ENCODE peak calls at places on chromosome 20, in seven cellular contexts. Q is spleen, L is HepG2, T is transverse colon, S is breast epithelium, N is upper lobe of left lung, R is stomach. B is an unnamed sample.

GRCh38 chr20:17226410-17227198 is at the start of gene PCSK2:
- DNase-seq in R (peak; percentile 34), T (peak; percentile 12), S (no peak), N (peak; percentile 91), Q (peak; percentile 51), L (no peak), B (no peak)

GRCh38 chr20:38302721-38303120 is 1.2 kb upstream of the BPI start:
- DNase-seq in N (no peak), L (no peak), Q (peak; percentile 77), R (no peak), T (no peak), S (no peak), B (no peak)

GRCh38 chr20:23446505-23446904 is 6.2 kb downstream of the CST11 start:
- DNase-seq in S (no peak), N (peak; percentile 33), T (peak; percentile 66), R (peak; percentile 69), Q (peak; percentile 71), L (peak; percentile 82), B (peak; percentile 27)

GRCh38 chr20:58306421-58307261 is 2.9 kb upstream of the RAB22A start:
- DNase-seq in T (peak; percentile 46), S (no peak), N (no peak), Q (peak; percentile 86), R (peak; percentile 62), L (peak; percentile 37), B (no peak)

GRCh38 chr20:11453430-11453829 is 464.3 kb upstream of the BTBD3 start:
- DNase-seq in N (no peak), T (no peak), L (no peak), Q (no peak), S (no peak), R (no peak), B (no peak)

GRCh38 chr20:2804921-2805681 is 4.7 kb upstream of the CPXM1 start:
- DNase-seq in R (no peak), S (no peak), T (no peak), Q (peak; percentile 70), L (no peak), N (peak; percentile 63), B (no peak)

GRCh38 chr20:23362392-23363256 is 642 bp downstream of the GZF1 start:
- DNase-seq in R (peak; percentile 44), S (peak; percentile 37), Q (no peak), T (peak; percentile 45), N (no peak), L (peak; percentile 46), B (peak; percentile 41)

GRCh38 chr20:5081196-5081595 is 38.6 kb downstream of the PCNA start:
- DNase-seq in L (no peak), S (no peak), R (no peak), T (no peak), Q (no peak), N (no peak), B (no peak)

GRCh38 chr20:50491926-50492634 is 18.1 kb upstream of the PTPN1 start:
- DNase-seq in R (no peak), Q (no peak), N (no peak), L (no peak), S (no peak), T (peak; percentile 79), B (no peak)

GRCh38 chr20:64224344-64225165 is 31.0 kb upstream of the PCMTD2 start:
- DNase-seq in Q (no peak), N (no peak), L (no peak), T (no peak), R (no peak), S (no peak), B (no peak)

GRCh38 chr20:57705103-57705899 is 4.5 kb downstream of the PMEPA1 start:
- DNase-seq in T (no peak), L (no peak), R (no peak), N (no peak), S (no peak), Q (no peak), B (no peak)

GRCh38 chr20:3406481-3407425 is 716 bp downstream of the DNAAF9 start:
- DNase-seq in T (peak; percentile 21), N (peak; percentile 38), S (peak; percentile 30), Q (peak; percentile 75), R (peak; percentile 34), L (peak; percentile 16), B (no peak)

GRCh38 chr20:23782366-23782983 is 31.7 kb upstream of the CST1 start:
- DNase-seq in R (no peak), S (no peak), L (no peak), T (no peak), Q (no peak), N (no peak), B (no peak)

GRCh38 chr20:32991386-32991785 is 12.8 kb downstream of the SUN5 start:
- DNase-seq in Q (peak; percentile 65), T (no peak), L (no peak), S (no peak), R (no peak), N (no peak), B (no peak)

GRCh38 chr20:50304501-50304856 is 113.8 kb downstream of the CEBPB start:
- DNase-seq in S (no peak), Q (peak; percentile 63), T (peak; percentile 59), R (no peak), N (no peak), L (no peak), B (no peak)

GRCh38 chr20:33656010-33656782 is 5.9 kb upstream of the C20orf144 start:
- DNase-seq in Q (peak; percentile 68), N (no peak), T (no peak), S (no peak), R (no peak), L (no peak), B (no peak)

GRCh38 chr20:51447097-51447764 is 95.3 kb downstream of the NFATC2 start:
- DNase-seq in Q (peak; percentile 40), N (no peak), L (peak; percentile 49), T (peak; percentile 44), R (no peak), S (peak; percentile 94), B (no peak)

GRCh38 chr20:5864873-5865582 is 85.3 kb downstream of the TRMT6 start:
- DNase-seq in R (no peak), S (no peak), N (no peak), T (no peak), L (no peak), Q (no peak), B (no peak)

GRCh38 chr20:20102163-20102562 is 49.8 kb downstream of the CFAP61 start:
- DNase-seq in L (no peak), R (no peak), N (no peak), T (no peak), Q (no peak), S (no peak), B (no peak)

GRCh38 chr20:25399038-25399430 is 8.4 kb upstream of the ABHD12 start:
- DNase-seq in T (peak; percentile 19), L (peak; percentile 91), R (peak; percentile 45), N (no peak), S (peak; percentile 41), Q (no peak), B (no peak)

GRCh38 chr20:2330090-2330695 is 34.4 kb downstream of the TGM3 start:
- DNase-seq in T (peak; percentile 42), S (no peak), L (no peak), R (peak; percentile 66), Q (no peak), N (no peak), B (no peak)

DNA sequence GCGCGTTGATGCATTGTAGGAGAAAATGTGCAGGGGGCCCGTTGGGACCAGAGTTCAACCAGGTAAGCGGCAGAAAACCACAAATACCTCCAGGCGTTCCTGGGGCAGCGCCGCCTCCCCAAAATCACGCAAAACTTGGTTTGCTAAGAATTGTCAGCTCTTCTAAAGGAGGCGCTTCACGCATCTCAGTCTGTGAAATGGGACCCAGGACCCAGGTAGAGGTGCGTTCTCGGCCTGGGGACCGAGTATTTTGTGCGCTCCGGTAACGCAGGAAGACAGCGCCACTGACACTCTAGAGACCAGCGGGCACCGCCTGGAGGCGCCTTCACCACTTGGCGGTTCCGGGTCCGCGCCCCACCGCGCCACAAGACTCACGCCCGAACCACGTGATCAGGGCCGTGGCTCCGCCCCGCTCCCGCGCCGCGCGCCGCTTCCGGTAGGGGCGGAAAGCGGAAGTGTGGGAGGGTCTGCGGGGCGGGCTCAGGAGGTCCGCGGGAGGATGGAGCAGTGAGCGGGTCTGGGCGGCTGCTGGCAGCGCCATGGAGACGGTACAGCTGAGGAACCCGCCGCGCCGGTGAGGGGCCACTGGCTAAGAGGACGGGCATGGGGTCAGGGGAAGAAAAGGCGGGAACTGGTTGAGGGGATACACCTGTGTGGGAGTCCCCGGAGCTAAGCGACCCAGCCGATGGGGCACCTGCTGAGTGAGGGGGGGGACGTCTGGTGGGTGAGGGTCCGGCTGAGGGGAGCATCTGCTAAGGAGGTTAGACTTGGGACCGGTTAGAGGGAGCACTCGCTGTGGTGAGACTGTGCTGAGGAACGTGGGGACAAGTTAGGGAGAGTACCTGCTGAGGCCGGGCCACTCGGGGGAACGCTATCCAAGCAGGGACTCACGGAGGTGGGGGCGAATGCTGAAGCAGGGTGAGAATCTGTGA is at the start of gene STK4:
- DNase-seq in L (peak; percentile 96), Q (peak; percentile 99), N (peak; percentile 100), S (peak; percentile 89), R (peak; percentile 95), T (peak; percentile 97), B (peak; percentile 69)
- TF ChIP-seq POLR2A in L (peak; percentile 98), Q (peak; percentile 68), N (peak; percentile 96), S (peak; percentile 78), R (no peak), T (peak; percentile 96), B (peak; percentile 92)

GRCh38 chr20:54267510-54268003 is 59.7 kb downstream of the PFDN4 start:
- DNase-seq in S (peak; percentile 74), T (no peak), Q (no peak), L (peak; percentile 85), N (no peak), R (peak; percentile 26), B (no peak)
- TF ChIP-seq POLR2AphosphoS5 in S (no peak), T (no peak), Q (no peak), L (no peak), N (no peak), R (no peak), B (no peak)

DNA sequence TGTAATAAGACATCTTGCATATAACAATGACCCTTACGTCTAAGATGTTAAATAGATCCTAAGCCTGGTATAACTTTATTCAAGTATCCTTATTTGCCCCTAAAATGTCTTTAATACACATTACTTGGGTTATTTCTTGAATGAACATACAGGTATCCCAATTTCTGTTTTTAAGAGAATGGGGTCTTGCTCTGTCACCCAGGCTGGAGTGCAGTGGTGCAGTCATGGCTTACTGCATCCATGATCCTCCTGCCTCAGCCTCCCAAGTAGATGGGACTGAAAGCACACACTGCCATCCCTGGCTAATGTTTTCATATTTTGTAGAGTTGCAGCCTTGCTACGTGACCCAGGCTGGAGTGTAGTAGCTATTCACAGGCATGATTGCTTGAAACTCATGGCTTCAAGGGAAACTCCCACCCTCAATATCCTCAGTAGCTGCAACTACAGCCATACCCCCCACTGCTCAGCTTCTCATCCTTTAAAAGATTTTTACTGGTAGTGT is 10.4 kb upstream of the ZNFX1 start:
- DNase-seq in N (no peak), S (no peak), R (no peak), T (no peak), L (no peak), Q (no peak), B (no peak)
- TF ChIP-seq POLR2A in N (no peak), S (no peak), R (no peak), T (no peak), L (no peak), Q (no peak), B (no peak)

DNA sequence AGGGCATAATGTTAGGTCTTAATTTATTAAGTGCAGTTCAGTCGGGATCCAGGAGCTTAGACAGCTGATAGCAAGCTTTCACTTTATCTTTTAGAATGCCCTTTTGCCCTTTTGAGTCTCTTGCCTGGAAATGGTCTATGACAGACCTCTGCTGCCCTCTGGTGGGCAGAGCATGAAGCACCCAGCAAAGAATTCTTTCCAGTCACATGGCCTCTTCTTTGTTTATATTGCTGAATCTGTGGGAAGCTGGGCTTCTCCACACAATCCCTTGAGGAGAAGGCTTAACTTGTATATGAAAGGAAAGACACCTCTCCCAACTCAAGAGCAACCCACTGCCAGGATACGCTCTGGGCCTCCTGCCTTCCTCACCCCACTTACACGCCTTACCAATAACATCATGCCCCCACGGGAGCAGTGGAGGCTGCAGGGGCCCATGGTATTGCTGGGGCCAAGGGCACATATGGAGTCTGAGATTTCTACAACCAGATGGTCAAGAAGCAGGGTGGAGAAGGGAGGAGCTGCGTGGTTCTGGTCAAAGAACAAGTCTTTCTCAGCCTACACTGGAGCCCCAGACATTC is 20.4 kb downstream of the WFDC3 start:
- DNase-seq in S (peak; percentile 67), L (peak; percentile 92), N (no peak), Q (peak; percentile 89), T (peak; percentile 90), R (peak; percentile 89), B (peak; percentile 50)
- TF ChIP-seq POLR2AphosphoS5 in S (no peak), L (no peak), N (no peak), Q (no peak), T (peak; percentile 17), R (no peak), B (no peak)